ENCODE peak calls at places on chromosomes 4 and X, in four cellular contexts. K, G, Q and W are unnamed samples.

GRCh38 chrX:139026406-139027200 is 315.1 kb upstream of the FGF13 start:
- DNase-seq in K (no peak), G (no peak), Q (no peak), W (no peak)

GRCh38 chr4:23903859-23904438 is 14.1 kb upstream of the PPARGC1A start:
- DNase-seq in Q (no peak), G (no peak), K (no peak), W (no peak)

GRCh38 chr4:122873752-122874151 is 47.1 kb downstream of the FGF2 start:
- DNase-seq in Q (no peak), K (no peak), G (no peak), W (peak; percentile 48)

GRCh38 chrX:25206761-25207160 is 191.0 kb upstream of the ARX start:
- DNase-seq in K (no peak), G (no peak), Q (no peak), W (peak; percentile 34)

GRCh38 chr4:38884254-38884653 is 16.6 kb downstream of the FAM114A1 start:
- DNase-seq in K (no peak), G (no peak), Q (no peak), W (no peak)

GRCh38 chr4:163110442-163110841 is 56.2 kb downstream of the NAF1 start:
- DNase-seq in K (no peak), G (no peak), Q (no peak), W (no peak)

GRCh38 chr4:72377491-72378194 is 191.4 kb downstream of the ADAMTS3 start:
- DNase-seq in Q (no peak), K (no peak), G (no peak), W (no peak)

GRCh38 chr4:182604161-182604591 is 313.0 kb downstream of the DCTD start:
- DNase-seq in Q (no peak), G (peak; percentile 93), K (no peak), W (no peak)

GRCh38 chr4:10063544-10064300 is 42.4 kb upstream of the SLC2A9 start:
- DNase-seq in Q (no peak), G (peak; percentile 92), K (peak; percentile 71), W (peak; percentile 38)

GRCh38 chrX:54044877-54045328 is 630 bp upstream of the PHF8 start:
- DNase-seq in K (no peak), Q (no peak), G (no peak), W (peak; percentile 3)

GRCh38 chr4:89757154-89757723 is 79.7 kb downstream of the SNCA start:
- DNase-seq in Q (no peak), G (no peak), K (no peak), W (no peak)

GRCh38 chrX:71632923-71633657 is 14.8 kb upstream of the CXCR3 start:
- DNase-seq in G (no peak), Q (no peak), K (no peak), W (no peak)

GRCh38 chr4:74431113-74431826 is 13.7 kb upstream of the AREG start:
- DNase-seq in K (no peak), Q (no peak), G (peak; percentile 78), W (no peak)

GRCh38 chr4:8766610-8767009 is 105.0 kb downstream of the HMX1 start:
- DNase-seq in G (no peak), K (no peak), Q (no peak), W (no peak)

GRCh38 chr4:86558799-86559198 is 35.3 kb upstream of the PTPN13 start:
- DNase-seq in K (no peak), G (no peak), Q (no peak), W (peak; percentile 80)

GRCh38 chr4:7364979-7365378 is 69.8 kb downstream of the PSAPL1 start:
- DNase-seq in G (no peak), Q (no peak), K (no peak), W (no peak)

GRCh38 chr4:2259036-2259540 is 2.8 kb downstream of the MXD4 start:
- DNase-seq in Q (no peak), G (no peak), K (no peak), W (no peak)

GRCh38 chrX:36348509-36348908 is 429.0 kb downstream of the CFAP47 start:
- DNase-seq in G (no peak), K (no peak), Q (no peak), W (no peak)

GRCh38 chrX:68990948-68991347 is 162.1 kb downstream of the EFNB1 start:
- DNase-seq in Q (no peak), G (no peak), K (no peak), W (no peak)

GRCh38 chr4:88963817-88964216 is 93.2 kb downstream of the FAM13A start:
- DNase-seq in Q (no peak), K (no peak), G (no peak), W (peak; percentile 60)

GRCh38 chr4:54495091-54495490 is 162.7 kb upstream of the KIT start:
- DNase-seq in G (no peak), K (no peak), Q (no peak), W (no peak)

GRCh38 chrX:112913807-112914206 is 73.2 kb upstream of the AMOT start:
- DNase-seq in G (no peak), Q (no peak), K (no peak), W (no peak)

GRCh38 chr4:86855572-86855971 is 6.4 kb upstream of the SLC10A6 start:
- DNase-seq in Q (no peak), G (no peak), K (no peak), W (peak; percentile 60)